ENCODE peak calls at places on chromosomes 1 and 21, in six cellular contexts. W is posterior cingulate gyrus; M is activated CD8-positive, alpha-beta memory T cell treated with anti-CD3 and anti-CD28 coated beads for 1 hour; K is NCI-H1436; F is CD8-positive, alpha-beta memory T cell; D is GOT3. J is an unnamed sample.

GRCh38 chr1:27821761-27822315 is 8.7 kb upstream of the PPP1R8 start:
- DNase-seq in D (no peak), W (no peak), F (no peak), M (no peak), K (no peak), J (no peak)

GRCh38 chr1:111909010-111909409 is 80.5 kb downstream of the KCND3 start:
- DNase-seq in M (no peak), F (no peak), W (no peak), K (no peak), D (no peak), J (no peak)

GRCh38 chr1:19009882-19010321 is 53.4 kb upstream of the IFFO2 start:
- DNase-seq in M (no peak), F (no peak), K (no peak), D (no peak), W (no peak), J (peak)

GRCh38 chr1:47388548-47389238 is 27.4 kb upstream of the FOXE3 start:
- DNase-seq in W (peak), K (peak), D (peak), M (peak), F (peak), J (peak)

GRCh38 chr1:108830119-108831008 is 26.5 kb downstream of the AKNAD1 start:
- DNase-seq in D (peak), K (no peak), F (no peak), M (no peak), W (peak), J (peak)

GRCh38 chr1:218476385-218476784 is 131.2 kb downstream of the TGFB2 start:
- DNase-seq in W (no peak), M (no peak), K (no peak), F (no peak), D (no peak), J (no peak)

GRCh38 chr1:209761021-209761635 is 5.3 kb downstream of the TRAF3IP3 start:
- DNase-seq in D (no peak), K (no peak), M (no peak), W (no peak), F (no peak), J (no peak)

GRCh38 chr21:45555557-45556301 is 13.5 kb upstream of the SLC19A1 start:
- DNase-seq in F (no peak), M (peak), D (no peak), K (peak), W (peak), J (no peak)